ENCODE peak calls at places on chromosomes 3 and 15, in ten cellular contexts. G is spleen, K is H54, L is heart left ventricle, M is IMR-90, C is NB4, Q is breast epithelium, T is ovary, F is tibial nerve, P is body of pancreas. S is an unnamed sample.

GRCh38 chr3:48404440-48405342 is 25.2 kb downstream of the PLXNB1 start:
- DNase-seq in G (no peak), K (peak), L (peak), M (no peak), C (no peak), Q (peak), T (peak), F (peak), P (peak), S (no peak)

GRCh38 chr15:32119286-32119685 is 89.0 kb downstream of the CHRNA7 start:
- DNase-seq in G (peak), K (no peak), L (no peak), M (no peak), C (no peak), Q (no peak), T (no peak), F (no peak), P (no peak), S (no peak)

GRCh38 chr3:101902041-101902440 is 52.7 kb downstream of the NFKBIZ start:
- DNase-seq in G (no peak), K (peak), L (no peak), M (peak), C (peak), Q (no peak), T (no peak), F (no peak), P (no peak), S (peak)

GRCh38 chr15:58472821-58473581 is 41.2 kb downstream of the LIPC start:
- DNase-seq in G (no peak), K (no peak), L (no peak), M (peak), C (peak), Q (no peak), T (no peak), F (no peak), P (no peak), S (no peak)

GRCh38 chr3:105722943-105723556 is 145.8 kb downstream of the CBLB start:
- DNase-seq in G (no peak), K (no peak), L (no peak), M (no peak), C (peak), Q (no peak), T (no peak), F (no peak), P (no peak), S (no peak)

GRCh38 chr3:123651449-123652345 is 66.8 kb upstream of the HACD2 start:
- DNase-seq in G (no peak), K (no peak), L (no peak), M (no peak), C (no peak), Q (no peak), T (no peak), F (no peak), P (no peak), S (no peak)

GRCh38 chr3:44648564-44649229 is at the start of gene ZNF35:
- DNase-seq in G (peak), K (peak), L (peak), M (peak), C (peak), Q (peak), T (peak), F (peak), P (peak), S (peak)

GRCh38 chr3:150830094-150830681 is 67.2 kb upstream of the SIAH2 start:
- DNase-seq in G (no peak), K (no peak), L (no peak), M (no peak), C (peak), Q (no peak), T (no peak), F (no peak), P (no peak), S (peak)

GRCh38 chr3:171565671-171566070 is 105.5 kb upstream of the TNIK start:
- DNase-seq in G (no peak), K (no peak), L (no peak), M (peak), C (peak), Q (no peak), T (no peak), F (no peak), P (no peak), S (no peak)

GRCh38 chr15:73518876-73519594 is 76.1 kb downstream of the REC114 start:
- DNase-seq in G (no peak), K (no peak), L (no peak), M (no peak), C (peak), Q (no peak), T (no peak), F (no peak), P (no peak), S (no peak)

GRCh38 chr15:70109982-70110381 is 12.3 kb upstream of the TLE3 start:
- DNase-seq in G (no peak), K (no peak), L (no peak), M (no peak), C (no peak), Q (no peak), T (no peak), F (no peak), P (no peak), S (no peak)

GRCh38 chr3:197475514-197475913 is 80.3 kb downstream of the BDH1 start:
- DNase-seq in G (peak), K (no peak), L (no peak), M (no peak), C (no peak), Q (no peak), T (no peak), F (no peak), P (no peak), S (no peak)

GRCh38 chr3:197480320-197480719 is 75.4 kb downstream of the BDH1 start:
- DNase-seq in G (no peak), K (no peak), L (no peak), M (no peak), C (no peak), Q (no peak), T (no peak), F (no peak), P (no peak), S (no peak)

GRCh38 chr3:197476126-197476525 is 79.6 kb downstream of the BDH1 start:
- DNase-seq in G (no peak), K (no peak), L (no peak), M (no peak), C (no peak), Q (no peak), T (no peak), F (no peak), P (no peak), S (no peak)

GRCh38 chr3:197482001-197482400 is 73.8 kb downstream of the BDH1 start:
- DNase-seq in G (no peak), K (no peak), L (no peak), M (peak), C (no peak), Q (no peak), T (no peak), F (no peak), P (no peak), S (no peak)

GRCh38 chr3:197478746-197479668 is 76.8 kb downstream of the BDH1 start:
- DNase-seq in G (no peak), K (no peak), L (no peak), M (no peak), C (peak), Q (peak), T (no peak), F (no peak), P (no peak), S (no peak)
- TF ChIP-seq POLR2A in G (no peak), K (no peak), L (no peak), M (no peak), C (no peak), Q (no peak), T (no peak), F (no peak), P (no peak), S (no peak)

GRCh38 chr15:25732191-25732590 is 130.9 kb downstream of the ATP10A start:
- DNase-seq in G (peak), K (no peak), L (no peak), M (no peak), C (no peak), Q (no peak), T (no peak), F (no peak), P (no peak), S (no peak)

GRCh38 chr15:25735550-25736384 is 127.4 kb downstream of the ATP10A start:
- DNase-seq in G (no peak), K (no peak), L (no peak), M (no peak), C (no peak), Q (no peak), T (no peak), F (no peak), P (no peak), S (no peak)

GRCh38 chr15:25734680-25735355 is 128.3 kb downstream of the ATP10A start:
- DNase-seq in G (peak), K (no peak), L (no peak), M (no peak), C (no peak), Q (no peak), T (no peak), F (no peak), P (no peak), S (no peak)

GRCh38 chr15:25733036-25733855 is 129.9 kb downstream of the ATP10A start:
- DNase-seq in G (peak), K (no peak), L (no peak), M (no peak), C (no peak), Q (no peak), T (no peak), F (no peak), P (no peak), S (no peak)

GRCh38 chr15:25733856-25734679 is 129.1 kb downstream of the ATP10A start:
- DNase-seq in G (peak), K (no peak), L (no peak), M (no peak), C (no peak), Q (no peak), T (no peak), F (no peak), P (no peak), S (no peak)
- TF ChIP-seq POLR2A in G (no peak), K (no peak), L (no peak), M (no peak), C (no peak), Q (no peak), T (no peak), F (no peak), P (no peak), S (no peak)

DNA sequence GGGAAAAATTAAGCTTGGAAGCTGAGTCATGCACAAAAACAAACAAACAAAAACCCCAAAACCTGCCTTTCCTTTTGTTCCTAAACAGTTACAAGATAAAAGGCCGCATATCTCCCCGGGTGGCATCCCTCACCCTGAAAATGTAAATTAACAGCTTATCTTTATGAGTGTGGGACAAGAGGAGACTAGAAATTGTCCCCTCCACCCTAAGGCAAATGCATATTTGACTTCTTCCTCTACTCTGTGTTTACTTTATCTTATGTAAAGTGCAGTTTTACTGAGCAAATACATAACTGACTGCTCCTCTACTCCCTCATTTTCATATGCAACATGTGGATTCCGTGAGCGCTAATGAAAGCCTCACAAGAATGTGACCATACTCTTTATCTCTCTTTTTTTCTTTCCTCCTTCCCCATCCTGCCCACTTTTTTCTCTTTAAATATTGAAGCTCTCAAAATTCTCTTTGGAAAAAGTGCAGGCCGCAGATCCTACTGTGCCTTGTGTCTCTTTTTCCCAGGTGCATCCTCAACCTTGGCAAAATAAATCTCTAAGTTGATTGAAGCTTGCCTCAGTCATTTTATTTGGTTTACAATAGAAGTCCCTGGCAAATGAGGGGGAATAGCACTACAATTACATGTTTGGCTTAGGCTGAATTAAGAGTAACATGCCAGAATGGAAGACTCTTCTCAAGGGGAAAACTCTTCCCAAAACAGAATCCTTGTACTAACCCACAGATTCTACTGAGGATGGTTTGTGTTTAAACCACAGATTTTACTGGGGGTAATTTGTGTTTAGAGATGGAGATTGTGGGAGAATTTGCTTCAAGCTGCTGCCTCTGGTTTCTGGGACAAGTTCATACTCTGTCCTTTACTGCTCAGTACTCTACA is 72.7 kb upstream of the WDR72 start:
- DNase-seq in G (no peak), K (no peak), L (no peak), M (no peak), C (no peak), Q (no peak), T (no peak), F (no peak), P (no peak), S (no peak)
- TF ChIP-seq POLR2A in G (no peak), K (no peak), L (no peak), M (no peak), C (no peak), Q (no peak), T (no peak), F (no peak), P (no peak), S (no peak)

DNA sequence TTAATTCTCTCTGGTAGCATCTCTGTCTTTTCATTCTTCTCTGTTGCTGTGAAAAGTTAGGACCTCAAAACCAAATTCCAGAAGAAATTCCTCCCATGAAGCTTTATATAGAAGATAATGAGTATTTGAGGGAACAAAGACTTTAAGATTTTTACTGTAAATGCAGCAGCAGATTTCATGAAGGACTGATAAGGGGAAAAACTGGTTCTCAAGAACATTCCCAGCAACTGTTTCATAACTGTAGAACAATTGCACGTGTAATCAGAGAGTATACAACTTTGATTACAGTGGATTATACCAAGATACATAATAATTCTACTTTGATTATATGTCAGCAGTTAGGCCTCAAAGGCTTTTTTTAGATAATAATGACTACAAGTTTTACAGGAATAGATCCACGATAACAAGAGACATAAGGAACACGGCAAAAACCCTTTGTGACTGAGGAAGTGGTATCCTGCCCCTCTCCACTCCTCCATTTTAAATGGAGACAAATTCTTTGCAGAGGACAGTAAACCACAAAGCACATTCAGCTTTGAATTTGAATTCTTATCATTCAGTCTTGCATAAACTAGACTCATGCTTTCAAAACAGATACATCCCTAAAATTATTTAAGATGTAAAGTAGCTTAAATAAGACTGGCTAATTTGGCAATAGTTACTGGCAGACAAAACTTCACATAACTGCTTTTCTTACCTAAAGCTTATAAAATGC is 42.9 kb upstream of the DIPK2A start:
- DNase-seq in G (no peak), K (no peak), L (no peak), M (no peak), C (no peak), Q (no peak), T (no peak), F (no peak), P (no peak), S (no peak)
- TF ChIP-seq POLR2A in G (no peak), K (no peak), L (no peak), M (no peak), C (no peak), Q (no peak), T (no peak), F (no peak), P (no peak), S (no peak)

DNA sequence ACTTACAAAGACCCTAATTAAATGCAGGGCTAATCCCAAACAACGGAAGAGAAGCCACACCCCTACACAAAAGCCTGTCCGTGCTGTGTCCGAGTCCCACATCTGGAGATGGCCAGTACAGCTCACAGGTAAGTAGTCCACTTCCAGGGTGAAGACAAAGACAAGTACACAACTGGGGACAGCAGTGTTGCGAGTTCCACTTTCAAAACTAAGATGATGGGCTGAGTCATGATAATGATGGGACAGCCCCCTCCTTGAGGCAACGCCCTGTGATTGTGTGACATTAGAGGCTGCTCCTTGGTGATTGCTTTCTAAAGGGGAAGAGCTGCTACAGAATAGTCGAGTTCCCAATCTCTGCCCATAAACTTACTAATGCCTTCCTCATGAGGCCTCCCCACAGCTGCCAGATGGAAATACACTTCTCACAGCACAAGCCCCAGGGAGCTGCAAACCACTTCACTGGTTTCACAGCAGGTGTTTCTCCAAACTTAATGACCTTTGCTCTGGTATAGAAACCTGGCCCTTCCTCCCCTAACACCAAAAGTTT is 27.6 kb downstream of the RFT1 start:
- DNase-seq in G (no peak), K (no peak), L (no peak), M (no peak), C (peak), Q (no peak), T (no peak), F (no peak), P (no peak), S (no peak)
- TF ChIP-seq POLR2A in G (no peak), K (no peak), L (no peak), M (no peak), C (no peak), Q (no peak), T (no peak), F (no peak), P (no peak), S (no peak)

DNA sequence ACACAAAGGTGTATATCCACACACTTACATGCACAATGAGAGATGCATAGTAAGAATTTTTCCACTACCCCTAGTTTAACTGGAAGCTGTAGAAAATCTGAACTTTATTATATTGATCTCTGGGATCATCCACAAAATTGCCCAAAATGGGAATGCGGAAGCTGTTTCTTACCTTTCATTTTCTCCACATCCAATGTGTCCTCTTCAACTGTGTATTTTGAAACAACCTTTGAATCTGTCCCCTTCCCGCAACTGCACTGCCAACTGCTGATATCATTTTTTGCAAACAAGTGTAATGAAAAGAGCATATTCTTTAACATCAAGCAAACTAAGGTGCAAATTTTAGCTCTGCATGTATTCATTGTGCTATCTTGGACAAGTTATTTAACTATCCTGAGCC is 427.6 kb upstream of the TPRG1 start:
- DNase-seq in G (no peak), K (no peak), L (no peak), M (no peak), C (no peak), Q (no peak), T (no peak), F (no peak), P (no peak), S (no peak)
- TF ChIP-seq POLR2A in G (no peak), K (no peak), L (no peak), M (no peak), C (no peak), Q (no peak), T (no peak), F (no peak), P (no peak), S (no peak)

S was measured in A549.